ENCODE peak calls at places on chromosomes 12 and 14, in five cellular contexts. One of them, this sample, is unnamed.

GRCh38 chr12:1738480-1738879 is 47.6 kb downstream of the ADIPOR2 start:
- DNase-seq in GM13977: no peak
- DNase-seq in renal cortical epithelial cell: no peak
- DNase-seq in NCI-H1092: no peak
- DNase-seq in C1 segment of cervical spinal cord: no peak
- DNase-seq in this sample: no peak

GRCh38 chr12:72288436-72288835 is 16.3 kb downstream of the TRHDE start:
- DNase-seq in GM13977: no peak
- DNase-seq in renal cortical epithelial cell: peak
- DNase-seq in NCI-H1092: no peak
- DNase-seq in C1 segment of cervical spinal cord: no peak
- DNase-seq in this sample: no peak

GRCh38 chr12:59408431-59408830 is 187.4 kb upstream of the SLC16A7 start:
- DNase-seq in GM13977: no peak
- DNase-seq in renal cortical epithelial cell: peak
- DNase-seq in NCI-H1092: no peak
- DNase-seq in C1 segment of cervical spinal cord: no peak
- DNase-seq in this sample: no peak

GRCh38 chr12:49288412-49288853 is 6.5 kb upstream of the PRPH start:
- DNase-seq in GM13977: peak
- DNase-seq in renal cortical epithelial cell: peak
- DNase-seq in NCI-H1092: peak
- DNase-seq in C1 segment of cervical spinal cord: peak
- DNase-seq in this sample: no peak

GRCh38 chr14:61581340-61581739 is 114.0 kb upstream of the HIF1A start:
- DNase-seq in GM13977: no peak
- DNase-seq in renal cortical epithelial cell: peak
- DNase-seq in NCI-H1092: no peak
- DNase-seq in C1 segment of cervical spinal cord: no peak
- DNase-seq in this sample: no peak

GRCh38 chr14:105018414-105018813 is 2.5 kb downstream of the CDCA4 start:
- DNase-seq in GM13977: no peak
- DNase-seq in renal cortical epithelial cell: no peak
- DNase-seq in NCI-H1092: no peak
- DNase-seq in C1 segment of cervical spinal cord: no peak
- DNase-seq in this sample: no peak

GRCh38 chr12:52119398-52120254 is 40.1 kb downstream of the SMIM41 start:
- DNase-seq in GM13977: peak
- DNase-seq in renal cortical epithelial cell: peak
- DNase-seq in NCI-H1092: peak
- DNase-seq in C1 segment of cervical spinal cord: no peak
- DNase-seq in this sample: no peak

GRCh38 chr14:63901434-63902085 is 48.8 kb downstream of the SYNE2 start:
- DNase-seq in GM13977: no peak
- DNase-seq in renal cortical epithelial cell: peak
- DNase-seq in NCI-H1092: no peak
- DNase-seq in C1 segment of cervical spinal cord: no peak
- DNase-seq in this sample: no peak

GRCh38 chr14:47227051-47227600 is 448.3 kb downstream of the MDGA2 start:
- DNase-seq in GM13977: no peak
- DNase-seq in renal cortical epithelial cell: no peak
- DNase-seq in NCI-H1092: no peak
- DNase-seq in C1 segment of cervical spinal cord: no peak
- DNase-seq in this sample: no peak

GRCh38 chr14:68065322-68065721 is 245.7 kb downstream of the RAD51B start:
- DNase-seq in GM13977: no peak
- DNase-seq in renal cortical epithelial cell: no peak
- DNase-seq in NCI-H1092: no peak
- DNase-seq in C1 segment of cervical spinal cord: no peak
- DNase-seq in this sample: no peak

GRCh38 chr14:103138483-103139370 is 15.5 kb downstream of the TNFAIP2 start:
- DNase-seq in GM13977: no peak
- DNase-seq in renal cortical epithelial cell: no peak
- DNase-seq in NCI-H1092: no peak
- DNase-seq in C1 segment of cervical spinal cord: no peak
- DNase-seq in this sample: no peak

GRCh38 chr14:57502581-57503254 is 9.1 kb upstream of the CCDC198 start:
- DNase-seq in GM13977: no peak
- DNase-seq in renal cortical epithelial cell: peak
- DNase-seq in NCI-H1092: no peak
- DNase-seq in C1 segment of cervical spinal cord: no peak
- DNase-seq in this sample: no peak